ENCODE peak calls at places on chromosomes 1 and 21, in four cellular contexts. A is A673, V is IMR-90, T is Peyer's patch. K is an unnamed sample.

GRCh38 chr1:225896937-225897549 is 8.1 kb upstream of the LEFTY1 start:
- DNase-seq in A (no peak), V (peak; percentile 34), T (peak; percentile 79), K (peak; percentile 54)

GRCh38 chr1:39788758-39789570 is at the start of gene BMP8B:
- DNase-seq in A (peak; percentile 27), V (no peak), T (peak; percentile 63), K (peak; percentile 82)

GRCh38 chr1:150925080-150925479 is 1.1 kb upstream of the SETDB1 start:
- DNase-seq in A (no peak), V (no peak), T (peak; percentile 38), K (peak; percentile 62)

GRCh38 chr1:151713044-151713443 is 3.6 kb downstream of the CELF3 start:
- DNase-seq in A (no peak), V (no peak), T (no peak), K (no peak)

GRCh38 chr1:51564124-51564523 is 45.1 kb upstream of the EPS15 start:
- DNase-seq in A (no peak), V (peak; percentile 74), T (no peak), K (peak; percentile 39)

GRCh38 chr1:44565265-44565750 is 109.0 kb downstream of the TMEM53 start:
- DNase-seq in A (no peak), V (no peak), T (no peak), K (no peak)

GRCh38 chr1:16324456-16324890 is 27.8 kb downstream of the FBXO42 start:
- DNase-seq in A (peak; percentile 52), V (peak; percentile 87), T (no peak), K (no peak)

GRCh38 chr1:30697571-30697970 is 25.8 kb downstream of the MATN1 start:
- DNase-seq in A (no peak), V (no peak), T (no peak), K (no peak)

GRCh38 chr1:225364439-225364838 is 63.4 kb downstream of the LBR start:
- DNase-seq in A (no peak), V (no peak), T (no peak), K (no peak)

GRCh38 chr1:209863766-209864485 is 36.2 kb downstream of the UTP25 start:
- DNase-seq in A (no peak), V (no peak), T (no peak), K (no peak)

GRCh38 chr1:117501275-117501674 is 104.6 kb upstream of the TENT5C start:
- DNase-seq in A (no peak), V (peak; percentile 91), T (no peak), K (no peak)

GRCh38 chr1:9324246-9325096 is 31.8 kb downstream of the SPSB1 start:
- DNase-seq in A (no peak), V (no peak), T (no peak), K (no peak)

GRCh38 chr1:167499657-167500056 is 18.7 kb downstream of the CD247 start:
- DNase-seq in A (no peak), V (no peak), T (peak; percentile 79), K (peak; percentile 52)

GRCh38 chr1:44827197-44828002 is 15.7 kb downstream of the PTCH2 start:
- DNase-seq in A (no peak), V (no peak), T (no peak), K (no peak)

GRCh38 chr1:63004868-63005267 is 220.9 kb downstream of the ATG4C start:
- DNase-seq in A (peak; percentile 30), V (no peak), T (no peak), K (no peak)

GRCh38 chr1:59150537-59151386 is 146.1 kb upstream of the FGGY start:
- DNase-seq in A (peak; percentile 56), V (peak; percentile 100), T (peak; percentile 29), K (peak; percentile 18)

GRCh38 chr1:44571712-44572571 is 102.3 kb downstream of the TMEM53 start:
- DNase-seq in A (peak; percentile 31), V (no peak), T (no peak), K (no peak)

GRCh38 chr1:172148213-172148612 is 272.3 kb upstream of the C1orf105 start:
- DNase-seq in A (no peak), V (peak; percentile 58), T (no peak), K (no peak)

GRCh38 chr1:22827666-22828065 is 117.0 kb downstream of the EPHB2 start:
- DNase-seq in A (no peak), V (no peak), T (no peak), K (no peak)

GRCh38 chr1:35264035-35264434 is 4.5 kb upstream of the ZMYM4 start:
- DNase-seq in A (no peak), V (no peak), T (no peak), K (no peak)

GRCh38 chr21:31873275-31873695 is 465 bp downstream of the HUNK start:
- DNase-seq in A (no peak), V (no peak), T (no peak), K (no peak)

GRCh38 chr1:36096500-36097412 is 8.1 kb downstream of the ADPRS start:
- DNase-seq in A (peak; percentile 69), V (peak; percentile 5), T (no peak), K (no peak)

GRCh38 chr1:17663646-17664045 is 91.5 kb upstream of the ACTL8 start:
- DNase-seq in A (no peak), V (no peak), T (no peak), K (no peak)

GRCh38 chr1:21069549-21069948 is 107.1 kb downstream of the EIF4G3 start:
- DNase-seq in A (no peak), V (peak; percentile 86), T (no peak), K (no peak)

GRCh38 chr1:27603320-27603961 is 503 bp downstream of the AHDC1 start:
- DNase-seq in A (peak; percentile 52), V (no peak), T (peak; percentile 37), K (no peak)

GRCh38 chr1:56028244-56028643 is 551.1 kb downstream of the PLPP3 start:
- DNase-seq in A (no peak), V (no peak), T (no peak), K (peak; percentile 32)
- TF ChIP-seq CTCF in A (no peak), V (no peak), T (no peak), K (no peak)

GRCh38 chr1:159014851-159015250 is 5.1 kb downstream of the IFI16 start:
- DNase-seq in A (no peak), V (no peak), T (no peak), K (no peak)

GRCh38 chr1:159012495-159012894 is 2.8 kb downstream of the IFI16 start:
- DNase-seq in A (peak; percentile 61), V (peak; percentile 24), T (peak; percentile 67), K (peak; percentile 47)

GRCh38 chr1:159015440-159015909 is 5.8 kb downstream of the IFI16 start:
- DNase-seq in A (peak; percentile 63), V (peak; percentile 94), T (peak; percentile 85), K (peak; percentile 61)

GRCh38 chr1:159011701-159012100 is 2.0 kb downstream of the IFI16 start:
- DNase-seq in A (no peak), V (no peak), T (no peak), K (no peak)

DNA sequence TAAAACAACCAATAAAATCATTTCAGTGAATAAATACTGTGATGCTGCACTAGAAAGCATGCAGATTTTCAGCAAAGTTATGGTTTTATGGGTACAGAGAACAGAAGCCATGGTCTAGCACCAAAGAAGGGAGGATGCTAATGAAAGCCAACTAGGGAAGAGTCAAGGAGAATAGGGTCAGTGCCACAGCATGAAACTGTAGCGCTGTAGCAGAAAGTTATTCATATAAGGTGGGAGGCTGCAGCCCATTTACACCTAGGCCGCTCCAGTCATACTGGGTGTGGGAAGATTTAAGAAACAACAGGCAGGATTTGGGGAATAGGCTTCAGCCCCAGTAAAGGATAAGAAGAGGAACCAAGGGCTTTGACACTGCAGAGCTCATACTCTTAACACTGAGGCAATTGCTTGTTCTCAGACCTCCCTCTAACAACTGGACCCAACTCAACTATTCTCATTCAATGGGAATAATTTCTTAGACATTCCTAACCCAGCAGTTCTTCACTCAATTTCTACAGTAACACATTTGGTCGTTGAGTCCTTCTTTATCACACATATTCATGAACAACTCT is 4.4 kb downstream of the IFI16 start:
- DNase-seq in A (no peak), V (no peak), T (no peak), K (no peak)
- H3K4me3 ChIP-seq in A (no peak overlapping the region), V (no peak overlapping the region), T (peak overlapping the region; percentile 60), K (peak overlapping the region; percentile 69)

GRCh38 chr1:154988053-154988954 is 5.1 kb upstream of the LENEP start:
- DNase-seq in A (no peak), V (no peak), T (no peak), K (no peak)
- H3K36me3 ChIP-seq in A (peaks cover 40% of the 10 kb centered on the region), V (peaks cover 28% of the 10 kb centered on the region), T (peaks cover 33% of the 10 kb centered on the region), K (peaks cover 24% of the 10 kb centered on the region)

GRCh38 chr1:74468982-74469603 is 43.3 kb downstream of the LRRC53 start:
- DNase-seq in A (peak; percentile 62), V (peak; percentile 56), T (no peak), K (no peak)
- TF ChIP-seq CTCF in A (peak; percentile 70), V (peak; percentile 71), T (peak; percentile 42), K (peak; percentile 55)

GRCh38 chr1:180327089-180327488 is 97.0 kb downstream of the LHX4 start:
- DNase-seq in A (no peak), V (no peak), T (no peak), K (no peak)
- H3K4me3 ChIP-seq in A (no peak overlapping the region), V (no peak overlapping the region), T (no peak overlapping the region), K (no peak overlapping the region)

DNA sequence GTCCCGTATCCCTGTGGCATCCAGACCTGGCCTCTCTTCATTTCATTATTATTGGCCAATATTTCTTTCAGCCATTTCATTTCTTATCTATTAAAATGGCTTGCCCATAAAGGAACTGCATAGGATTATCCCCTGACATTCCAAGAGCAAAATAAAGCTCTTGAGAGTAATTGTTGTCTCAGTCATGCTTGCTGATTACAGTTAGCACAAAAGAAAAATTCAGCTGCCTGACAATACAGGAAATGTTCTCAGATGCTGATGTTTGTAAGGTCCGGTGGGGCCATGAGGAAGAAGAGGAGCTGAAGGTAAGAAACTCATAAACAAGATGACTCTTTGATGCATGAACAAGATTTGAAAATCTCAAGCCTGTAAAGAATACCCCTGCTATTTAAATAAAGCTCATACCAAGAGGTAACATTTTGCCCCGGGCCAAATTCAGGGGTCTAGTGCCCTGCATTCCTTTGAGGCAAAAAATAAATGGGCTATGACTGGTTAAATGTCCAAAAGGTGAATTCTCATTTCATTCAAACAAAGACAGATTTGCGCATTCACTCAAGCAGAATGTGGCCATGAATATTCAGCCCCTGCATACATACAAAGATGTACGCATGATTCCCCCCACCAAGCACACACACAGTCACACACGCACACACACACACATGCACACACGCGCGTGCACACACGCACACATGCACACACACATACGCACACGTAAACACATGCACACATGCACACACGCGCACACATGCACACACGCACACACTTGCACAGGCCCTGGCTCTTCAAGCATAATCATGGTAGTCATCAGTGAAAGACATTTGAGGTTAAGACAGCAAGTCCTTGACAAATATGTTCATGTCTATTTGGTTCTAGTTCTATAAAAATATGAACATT is 44.8 kb downstream of the KCNJ15 start:
- DNase-seq in A (no peak), V (no peak), T (no peak), K (no peak)
- H3K36me3 ChIP-seq in A (no peaks in the 10 kb centered on the region), V (no peaks in the 10 kb centered on the region), T (no peaks in the 10 kb centered on the region), K (no peaks in the 10 kb centered on the region)

GRCh38 chr1:230094746-230095145 is 27.7 kb downstream of the GALNT2 start:
- DNase-seq in A (no peak), V (no peak), T (no peak), K (no peak)
- TF ChIP-seq CTCF in A (no peak), V (no peak), T (no peak), K (no peak)

K was measured in GM06990.